ENCODE peak calls at places on chromosomes 12 and 14, in six cellular contexts. One of them, this sample, is unnamed.

GRCh38 chr12:46509135-46509534 is 136.6 kb upstream of the SLC38A2 start:
- DNase-seq in dorsolateral prefrontal cortex: no peak
- DNase-seq in adipocyte: no peak
- DNase-seq in left ventricle myocardium inferior: no peak
- DNase-seq in RWPE2: no peak
- DNase-seq in upper lobe of left lung: no peak
- DNase-seq in this sample: no peak

GRCh38 chr12:82627799-82628198 is 58.9 kb upstream of the TMTC2 start:
- DNase-seq in upper lobe of left lung: no peak
- DNase-seq in dorsolateral prefrontal cortex: no peak
- DNase-seq in left ventricle myocardium inferior: no peak
- DNase-seq in RWPE2: no peak
- DNase-seq in adipocyte: peak; percentile 66
- DNase-seq in this sample: no peak

GRCh38 chr12:1847411-1847810 is 27.0 kb downstream of the LRTM2 start:
- DNase-seq in upper lobe of left lung: peak; percentile 6
- DNase-seq in dorsolateral prefrontal cortex: no peak
- DNase-seq in adipocyte: no peak
- DNase-seq in left ventricle myocardium inferior: no peak
- DNase-seq in RWPE2: peak; percentile 42
- DNase-seq in this sample: no peak

GRCh38 chr14:103518416-103519042 is 4.1 kb downstream of the CKB start:
- DNase-seq in adipocyte: peak; percentile 73
- DNase-seq in dorsolateral prefrontal cortex: peak; percentile 73
- DNase-seq in upper lobe of left lung: peak; percentile 62
- DNase-seq in left ventricle myocardium inferior: peak; percentile 66
- DNase-seq in RWPE2: peak; percentile 78
- DNase-seq in this sample: no peak

GRCh38 chr12:46209914-46210834 is 58.7 kb downstream of the SLC38A1 start:
- DNase-seq in RWPE2: peak; percentile 87
- DNase-seq in dorsolateral prefrontal cortex: no peak
- DNase-seq in adipocyte: no peak
- DNase-seq in left ventricle myocardium inferior: peak; percentile 41
- DNase-seq in upper lobe of left lung: peak; percentile 85
- DNase-seq in this sample: no peak

GRCh38 chr12:58161773-58162172 is 220.4 kb downstream of the ATP23 start:
- DNase-seq in RWPE2: no peak
- DNase-seq in adipocyte: no peak
- DNase-seq in upper lobe of left lung: no peak
- DNase-seq in dorsolateral prefrontal cortex: no peak
- DNase-seq in left ventricle myocardium inferior: no peak
- DNase-seq in this sample: no peak

GRCh38 chr14:75188520-75189267 is 12.3 kb upstream of the TMED10 start:
- DNase-seq in RWPE2: no peak
- DNase-seq in upper lobe of left lung: peak; percentile 72
- DNase-seq in dorsolateral prefrontal cortex: no peak
- DNase-seq in left ventricle myocardium inferior: no peak
- DNase-seq in adipocyte: no peak
- DNase-seq in this sample: no peak

GRCh38 chr14:80850197-80850814 is 91.2 kb downstream of the CEP128 start:
- DNase-seq in adipocyte: peak; percentile 85
- DNase-seq in RWPE2: no peak
- DNase-seq in dorsolateral prefrontal cortex: no peak
- DNase-seq in left ventricle myocardium inferior: no peak
- DNase-seq in upper lobe of left lung: no peak
- DNase-seq in this sample: peak; percentile 17

GRCh38 chr12:9649532-9649940 is 20.0 kb upstream of the CLEC2D start:
- DNase-seq in adipocyte: peak; percentile 15
- DNase-seq in left ventricle myocardium inferior: no peak
- DNase-seq in dorsolateral prefrontal cortex: no peak
- DNase-seq in RWPE2: no peak
- DNase-seq in upper lobe of left lung: no peak
- DNase-seq in this sample: no peak

GRCh38 chr12:27005495-27005894 is 8.7 kb downstream of the TM7SF3 start:
- DNase-seq in adipocyte: no peak
- DNase-seq in left ventricle myocardium inferior: no peak
- DNase-seq in dorsolateral prefrontal cortex: no peak
- DNase-seq in upper lobe of left lung: no peak
- DNase-seq in RWPE2: no peak
- DNase-seq in this sample: no peak

GRCh38 chr14:104801284-104802119 is 601 bp downstream of the ZBTB42 start:
- DNase-seq in upper lobe of left lung: peak; percentile 61
- DNase-seq in RWPE2: no peak
- DNase-seq in adipocyte: no peak
- DNase-seq in dorsolateral prefrontal cortex: no peak
- DNase-seq in left ventricle myocardium inferior: no peak
- DNase-seq in this sample: no peak

GRCh38 chr12:95637471-95638155 is 86.3 kb upstream of the USP44 start:
- DNase-seq in adipocyte: peak; percentile 83
- DNase-seq in dorsolateral prefrontal cortex: no peak
- DNase-seq in upper lobe of left lung: no peak
- DNase-seq in left ventricle myocardium inferior: no peak
- DNase-seq in RWPE2: no peak
- DNase-seq in this sample: no peak

GRCh38 chr14:23518716-23519115 is 32.8 kb downstream of the ZFHX2 start:
- DNase-seq in RWPE2: no peak
- DNase-seq in upper lobe of left lung: no peak
- DNase-seq in left ventricle myocardium inferior: no peak
- DNase-seq in dorsolateral prefrontal cortex: no peak
- DNase-seq in adipocyte: no peak
- DNase-seq in this sample: no peak

GRCh38 chr14:75053396-75054289 is 2.4 kb upstream of the MLH3 start:
- DNase-seq in dorsolateral prefrontal cortex: no peak
- DNase-seq in RWPE2: no peak
- DNase-seq in adipocyte: peak; percentile 62
- DNase-seq in left ventricle myocardium inferior: no peak
- DNase-seq in upper lobe of left lung: no peak
- DNase-seq in this sample: no peak

GRCh38 chr12:122537021-122537420 is 10.0 kb downstream of the KNTC1 start:
- DNase-seq in left ventricle myocardium inferior: no peak
- DNase-seq in adipocyte: no peak
- DNase-seq in dorsolateral prefrontal cortex: no peak
- DNase-seq in RWPE2: no peak
- DNase-seq in upper lobe of left lung: no peak
- DNase-seq in this sample: no peak

GRCh38 chr12:64669270-64669842 is 59.1 kb downstream of the RASSF3 start:
- DNase-seq in RWPE2: no peak
- DNase-seq in upper lobe of left lung: peak; percentile 73
- DNase-seq in adipocyte: no peak
- DNase-seq in left ventricle myocardium inferior: peak; percentile 59
- DNase-seq in dorsolateral prefrontal cortex: no peak
- DNase-seq in this sample: no peak
- H3K4me3 ChIP-seq in RWPE2: no peak overlapping the region
- H3K4me3 ChIP-seq in upper lobe of left lung: peak overlapping the region; percentile 29
- H3K4me3 ChIP-seq in adipocyte: no peak overlapping the region
- H3K4me3 ChIP-seq in left ventricle myocardium inferior: peak overlapping the region; percentile 36
- H3K4me3 ChIP-seq in dorsolateral prefrontal cortex: no peak overlapping the region
- H3K4me3 ChIP-seq in this sample: no peak overlapping the region

GRCh38 chr14:59905193-59905592 is 14.8 kb upstream of the LRRC9 start:
- DNase-seq in dorsolateral prefrontal cortex: no peak
- DNase-seq in adipocyte: no peak
- DNase-seq in RWPE2: no peak
- DNase-seq in left ventricle myocardium inferior: no peak
- DNase-seq in upper lobe of left lung: no peak
- DNase-seq in this sample: no peak

GRCh38 chr14:59897757-59898383 is 22.1 kb upstream of the LRRC9 start:
- DNase-seq in dorsolateral prefrontal cortex: no peak
- DNase-seq in left ventricle myocardium inferior: no peak
- DNase-seq in adipocyte: no peak
- DNase-seq in upper lobe of left lung: no peak
- DNase-seq in RWPE2: no peak
- DNase-seq in this sample: no peak

GRCh38 chr14:59895721-59896120 is 24.2 kb upstream of the LRRC9 start:
- DNase-seq in adipocyte: no peak
- DNase-seq in upper lobe of left lung: no peak
- DNase-seq in RWPE2: no peak
- DNase-seq in left ventricle myocardium inferior: no peak
- DNase-seq in dorsolateral prefrontal cortex: no peak
- DNase-seq in this sample: no peak

GRCh38 chr14:59904184-59904583 is 15.8 kb upstream of the LRRC9 start:
- DNase-seq in adipocyte: no peak
- DNase-seq in upper lobe of left lung: no peak
- DNase-seq in left ventricle myocardium inferior: no peak
- DNase-seq in RWPE2: no peak
- DNase-seq in dorsolateral prefrontal cortex: no peak
- DNase-seq in this sample: no peak

GRCh38 chr14:59900536-59900935 is 19.4 kb upstream of the LRRC9 start:
- DNase-seq in dorsolateral prefrontal cortex: no peak
- DNase-seq in left ventricle myocardium inferior: no peak
- DNase-seq in upper lobe of left lung: no peak
- DNase-seq in RWPE2: no peak
- DNase-seq in adipocyte: no peak
- DNase-seq in this sample: no peak
- H3K4me3 ChIP-seq in dorsolateral prefrontal cortex: no peak overlapping the region
- H3K4me3 ChIP-seq in left ventricle myocardium inferior: no peak overlapping the region
- H3K4me3 ChIP-seq in upper lobe of left lung: no peak overlapping the region
- H3K4me3 ChIP-seq in RWPE2: no peak overlapping the region
- H3K4me3 ChIP-seq in adipocyte: no peak overlapping the region
- H3K4me3 ChIP-seq in this sample: no peak overlapping the region

DNA sequence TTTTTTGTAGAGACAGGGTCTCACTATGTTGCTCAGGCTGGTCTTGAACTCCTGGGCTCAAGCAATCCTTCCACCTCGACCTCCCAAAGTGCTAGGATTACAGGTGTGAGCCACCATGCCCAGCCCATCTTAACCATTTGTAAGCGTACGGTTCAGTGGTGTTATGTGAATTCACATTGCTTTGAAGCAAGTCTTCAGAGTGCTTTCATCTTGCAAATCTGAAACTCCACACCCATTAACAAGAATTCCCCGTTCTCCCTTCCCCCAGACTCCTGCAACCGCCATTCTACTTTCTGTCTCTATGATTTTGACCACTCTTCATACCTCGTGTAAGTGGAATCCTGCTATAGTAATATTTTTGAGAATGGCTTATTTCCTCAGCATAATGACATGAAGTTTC is 24.9 kb upstream of the BICDL1 start:
- DNase-seq in RWPE2: no peak
- DNase-seq in left ventricle myocardium inferior: no peak
- DNase-seq in upper lobe of left lung: no peak
- DNase-seq in dorsolateral prefrontal cortex: no peak
- DNase-seq in adipocyte: no peak
- DNase-seq in this sample: no peak
- H3K4me3 ChIP-seq in RWPE2: no peak overlapping the region
- H3K4me3 ChIP-seq in left ventricle myocardium inferior: no peak overlapping the region
- H3K4me3 ChIP-seq in upper lobe of left lung: no peak overlapping the region
- H3K4me3 ChIP-seq in dorsolateral prefrontal cortex: no peak overlapping the region
- H3K4me3 ChIP-seq in adipocyte: no peak overlapping the region
- H3K4me3 ChIP-seq in this sample: no peak overlapping the region

GRCh38 chr14:73231874-73232851 is 5.1 kb upstream of the PAPLN start:
- DNase-seq in upper lobe of left lung: no peak
- DNase-seq in adipocyte: no peak
- DNase-seq in RWPE2: no peak
- DNase-seq in left ventricle myocardium inferior: no peak
- DNase-seq in dorsolateral prefrontal cortex: no peak
- DNase-seq in this sample: no peak

GRCh38 chr14:73230051-73230450 is 7.3 kb upstream of the PAPLN start:
- DNase-seq in left ventricle myocardium inferior: no peak
- DNase-seq in RWPE2: no peak
- DNase-seq in adipocyte: no peak
- DNase-seq in dorsolateral prefrontal cortex: no peak
- DNase-seq in upper lobe of left lung: no peak
- DNase-seq in this sample: no peak

GRCh38 chr14:73232984-73233383 is 4.3 kb upstream of the PAPLN start:
- DNase-seq in RWPE2: no peak
- DNase-seq in upper lobe of left lung: no peak
- DNase-seq in adipocyte: no peak
- DNase-seq in left ventricle myocardium inferior: no peak
- DNase-seq in dorsolateral prefrontal cortex: no peak
- DNase-seq in this sample: no peak

GRCh38 chr14:73223049-73223448 is 14.3 kb upstream of the PAPLN start:
- DNase-seq in dorsolateral prefrontal cortex: no peak
- DNase-seq in RWPE2: no peak
- DNase-seq in upper lobe of left lung: no peak
- DNase-seq in adipocyte: peak; percentile 49
- DNase-seq in left ventricle myocardium inferior: no peak
- DNase-seq in this sample: no peak

DNA sequence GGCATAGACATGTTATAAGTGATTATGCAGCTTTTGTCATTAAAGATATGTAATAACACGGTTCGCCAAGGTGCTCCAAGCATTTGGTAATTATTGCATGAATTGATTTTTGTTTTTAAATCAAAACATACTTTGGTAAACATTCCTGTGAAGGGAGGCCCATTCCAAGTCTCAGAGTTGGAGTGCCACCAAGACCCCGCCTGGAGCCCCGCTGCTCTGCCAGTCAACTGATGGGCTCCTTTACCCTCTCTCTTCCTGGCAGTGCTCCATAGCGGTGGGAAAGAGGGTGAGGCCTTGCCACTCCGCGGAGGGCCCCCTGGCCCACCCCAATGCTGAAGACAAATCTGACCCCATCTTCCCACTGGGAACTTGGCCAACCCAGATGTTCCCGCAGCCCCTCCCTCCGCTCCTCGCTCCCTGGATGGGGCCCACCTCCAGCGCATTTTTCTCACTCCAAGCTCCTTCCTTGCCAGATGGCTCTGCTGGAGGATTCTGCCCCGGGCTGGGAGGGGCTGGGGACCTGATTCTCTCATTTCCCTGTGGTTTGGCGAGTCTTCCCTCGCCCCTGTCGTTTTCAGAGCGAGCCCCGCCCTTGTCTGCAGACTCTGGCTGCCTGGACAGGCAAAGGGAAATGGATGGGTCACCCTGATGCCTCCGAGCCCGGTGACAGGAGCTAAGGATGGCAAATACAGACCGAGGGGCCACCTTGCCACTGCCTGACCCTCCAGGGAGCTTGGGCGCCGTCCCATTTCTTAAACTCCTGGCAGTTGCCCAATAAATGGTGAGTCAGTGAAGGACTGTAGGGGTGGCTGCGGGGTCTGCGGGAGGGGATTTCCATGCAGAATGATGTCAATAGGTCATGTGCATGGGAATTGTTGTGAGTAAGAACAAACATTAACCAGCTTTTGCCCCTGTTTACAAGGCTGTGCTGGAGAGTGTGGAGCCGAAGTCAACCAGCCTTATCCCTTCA is 9.2 kb upstream of the PAPLN start:
- DNase-seq in adipocyte: peak; percentile 89
- DNase-seq in dorsolateral prefrontal cortex: no peak
- DNase-seq in RWPE2: no peak
- DNase-seq in upper lobe of left lung: no peak
- DNase-seq in left ventricle myocardium inferior: peak; percentile 51
- DNase-seq in this sample: no peak
- H3K4me3 ChIP-seq in adipocyte: peak overlapping the region; percentile 45
- H3K4me3 ChIP-seq in dorsolateral prefrontal cortex: no peak overlapping the region
- H3K4me3 ChIP-seq in RWPE2: no peak overlapping the region
- H3K4me3 ChIP-seq in upper lobe of left lung: no peak overlapping the region
- H3K4me3 ChIP-seq in left ventricle myocardium inferior: no peak overlapping the region
- H3K4me3 ChIP-seq in this sample: no peak overlapping the region